ENCODE peak calls at places on chromosomes 2 and 18, in seven cellular contexts. P, Q, X, W, A, Z and S are unnamed samples.

GRCh38 chr2:7994397-7994951 is 687.4 kb upstream of the ID2 start:
- DNase-seq in W (peak; percentile 33), Q (no peak), P (no peak), Z (no peak), X (peak; percentile 33), A (peak; percentile 78), S (no peak)

GRCh38 chr2:25304339-25304728 is 37.4 kb downstream of the DNMT3A start:
- DNase-seq in W (no peak), Z (no peak), A (peak; percentile 61), X (no peak), P (no peak), Q (no peak), S (no peak)

GRCh38 chr2:178163395-178163794 is 30.9 kb upstream of the OSBPL6 start:
- DNase-seq in Z (no peak), W (no peak), Q (no peak), A (no peak), P (no peak), X (no peak), S (no peak)

GRCh38 chr2:84741182-84741822 is 139.6 kb downstream of the TRABD2A start:
- DNase-seq in A (peak; percentile 9), Q (peak; percentile 39), W (peak; percentile 26), Z (no peak), X (no peak), P (no peak), S (no peak)

GRCh38 chr18:79683626-79684282 is 4.2 kb downstream of the CTDP1 start:
- DNase-seq in W (no peak), Q (no peak), X (no peak), P (no peak), Z (no peak), A (no peak), S (no peak)

GRCh38 chr2:95041060-95041823 is 15.7 kb downstream of the MAL start:
- DNase-seq in Z (no peak), Q (no peak), W (no peak), A (no peak), X (no peak), P (no peak), S (peak; percentile 61)

GRCh38 chr2:216644846-216645635 is 11.8 kb downstream of the IGFBP2 start:
- DNase-seq in P (no peak), Z (no peak), W (peak; percentile 81), X (no peak), Q (no peak), A (no peak), S (no peak)

GRCh38 chr2:16515709-16516108 is 149.9 kb downstream of the CYRIA start:
- DNase-seq in X (no peak), W (no peak), Q (no peak), P (no peak), A (no peak), Z (no peak), S (no peak)

GRCh38 chr2:237910576-237911362 is 51.3 kb downstream of the RAMP1 start:
- DNase-seq in X (no peak), Q (no peak), W (no peak), Z (no peak), P (no peak), A (no peak), S (peak; percentile 65)

GRCh38 chr2:73103018-73103542 is 9.7 kb downstream of the RAB11FIP5 start:
- DNase-seq in W (no peak), P (no peak), X (no peak), Q (no peak), A (peak; percentile 86), Z (no peak), S (no peak)

GRCh38 chr2:109644571-109645275 is 30.6 kb downstream of the SOWAHC start:
- DNase-seq in X (no peak), Z (no peak), A (peak; percentile 34), W (peak; percentile 50), P (no peak), Q (peak; percentile 70), S (no peak)

GRCh38 chr2:40405440-40405839 is 46.5 kb downstream of the SLC8A1 start:
- DNase-seq in W (no peak), Z (no peak), Q (no peak), P (no peak), X (no peak), A (no peak), S (no peak)

GRCh38 chr18:63143246-63143847 is 176.2 kb downstream of the BCL2 start:
- DNase-seq in X (no peak), A (peak; percentile 45), Q (no peak), W (no peak), Z (no peak), P (no peak), S (no peak)

GRCh38 chr2:237177052-237177451 is 91.4 kb downstream of the COPS8 start:
- DNase-seq in Q (no peak), Z (no peak), P (no peak), W (no peak), X (no peak), A (no peak), S (no peak)

GRCh38 chr2:144128104-144128746 is 391.7 kb downstream of the ZEB2 start:
- DNase-seq in P (no peak), W (no peak), Z (no peak), Q (no peak), A (no peak), X (no peak), S (no peak)

GRCh38 chr2:232336241-232336736 is 42.3 kb upstream of the ALPP start:
- DNase-seq in Q (peak; percentile 4), Z (peak; percentile 1), X (peak; percentile 12), P (peak; percentile 72), A (no peak), W (peak; percentile 21), S (peak; percentile 50)

GRCh38 chr2:215612770-215613169 is 176.9 kb upstream of the FN1 start:
- DNase-seq in P (no peak), W (no peak), A (no peak), Z (no peak), Q (no peak), X (no peak), S (no peak)

GRCh38 chr18:28208268-28208667 is 31.3 kb upstream of the CDH2 start:
- DNase-seq in X (no peak), Z (no peak), W (no peak), Q (no peak), P (no peak), A (no peak), S (no peak)

GRCh38 chr2:110712737-110713136 is 19.6 kb upstream of the ACOXL start:
- DNase-seq in Z (no peak), A (no peak), P (no peak), X (no peak), Q (no peak), W (no peak), S (no peak)

GRCh38 chr2:48600204-48600813 is 17.3 kb upstream of the GTF2A1L start:
- DNase-seq in Q (no peak), Z (no peak), X (no peak), W (no peak), A (peak; percentile 32), P (no peak), S (no peak)

GRCh38 chr2:169799555-169799954 is 884 bp downstream of the SSB start:
- DNase-seq in Q (no peak), X (no peak), Z (no peak), W (no peak), P (no peak), A (peak; percentile 35), S (no peak)

GRCh38 chr2:83696838-83697237 is 762.2 kb downstream of the SUCLG1 start:
- DNase-seq in P (no peak), Q (no peak), A (no peak), W (no peak), X (no peak), Z (no peak), S (no peak)
- TF ChIP-seq EP300 in P (no peak), Q (no peak), A (no peak), W (no peak), X (no peak), Z (no peak), S (no peak)

GRCh38 chr2:54724150-54724559 is 693 bp downstream of the EML6 start:
- DNase-seq in Q (no peak), P (no peak), Z (no peak), W (no peak), X (no peak), A (no peak), S (no peak)

GRCh38 chr2:54724560-54725342 is 1.3 kb downstream of the EML6 start:
- DNase-seq in X (peak; percentile 20), Z (no peak), A (peak; percentile 81), P (peak; percentile 77), W (peak; percentile 38), Q (peak; percentile 27), S (peak; percentile 67)

GRCh38 chr2:54720563-54720962 is 2.9 kb upstream of the EML6 start:
- DNase-seq in P (no peak), A (no peak), Z (no peak), W (no peak), X (no peak), Q (no peak), S (no peak)

GRCh38 chr2:54723300-54724149 is at the start of gene EML6:
- DNase-seq in Q (peak; percentile 99), W (peak; percentile 98), X (peak; percentile 96), Z (peak; percentile 92), A (peak; percentile 98), P (peak; percentile 98), S (peak; percentile 99)

DNA sequence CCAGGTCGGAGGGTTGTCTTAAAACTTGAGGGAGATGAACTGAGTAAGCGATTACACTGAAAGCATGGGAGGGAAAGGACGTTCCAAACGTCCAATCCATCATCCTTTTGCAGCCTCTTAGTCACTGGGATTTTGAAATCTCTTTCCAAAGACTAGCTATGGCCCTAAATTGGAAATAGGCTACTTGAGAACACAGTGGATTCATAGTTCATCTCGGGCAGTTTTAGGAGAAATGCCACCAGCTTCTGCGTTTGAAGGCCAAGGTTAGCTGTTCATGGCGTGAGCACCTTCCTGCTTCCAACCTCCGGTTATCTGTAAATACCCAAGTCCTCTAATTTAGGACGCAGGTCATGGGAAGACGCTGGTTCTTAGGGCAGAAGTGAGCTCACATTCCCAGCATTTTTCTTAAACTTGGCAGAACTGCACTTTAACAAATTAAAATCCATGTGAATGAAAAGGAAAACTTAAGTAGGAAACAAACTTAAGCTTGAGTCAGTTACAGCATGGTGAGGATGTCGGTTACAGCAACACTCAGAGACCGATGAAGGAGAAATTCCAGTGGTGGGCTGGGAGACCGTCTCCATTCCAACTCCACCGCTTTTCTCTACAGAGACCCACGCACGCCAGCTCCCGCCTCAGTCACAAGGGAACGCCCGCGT is 692 bp upstream of the EML6 start:
- DNase-seq in Q (no peak), X (no peak), W (no peak), Z (no peak), A (no peak), P (no peak), S (no peak)
- TF ChIP-seq EP300 in Q (no peak), X (no peak), W (no peak), Z (no peak), A (no peak), P (no peak), S (no peak)

DNA sequence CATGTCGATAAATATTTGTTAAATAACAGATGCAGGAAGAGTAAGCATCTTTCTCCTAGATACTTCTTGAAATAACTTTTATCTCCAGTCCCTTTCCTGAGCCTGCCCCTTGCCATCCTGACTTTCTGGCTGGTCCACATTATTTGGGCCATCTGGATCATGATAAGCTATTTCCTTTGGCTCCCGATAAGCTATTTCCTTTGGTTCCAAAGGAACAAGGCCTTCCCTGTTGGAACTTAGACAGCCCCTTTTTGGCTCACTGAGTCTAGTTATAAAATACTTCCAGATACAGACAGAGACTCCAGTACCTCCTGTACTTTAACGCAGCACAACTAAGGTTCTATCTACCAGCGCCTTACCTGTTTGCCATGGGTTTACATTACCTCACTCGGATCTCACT is 205.3 kb upstream of the CCDC150 start:
- DNase-seq in Q (no peak), X (no peak), W (no peak), Z (no peak), A (no peak), P (no peak), S (no peak)
- TF ChIP-seq EP300 in Q (no peak), X (no peak), W (no peak), Z (no peak), A (no peak), P (no peak), S (no peak)

GRCh38 chr18:76589866-76590265 is 94.8 kb upstream of the ZNF516 start:
- DNase-seq in Z (no peak), Q (no peak), W (no peak), A (no peak), P (no peak), X (no peak), S (no peak)
- TF ChIP-seq EP300 in Z (no peak), Q (no peak), W (no peak), A (no peak), P (no peak), X (no peak), S (no peak)